ENCODE peak calls at places on chromosomes 3 and 15, in seven cellular contexts. A is CD8-positive, alpha-beta T cell; M is HepG2; L is sciatic nerve; Y is stimulated activated naive CD8-positive, alpha-beta T cell treated with anti-CD3 and anti-CD28 coated beads, Interleukin-15, Interleukin-2, amounts not matched to agents 100 U/mL and 50 U/mL, for 24 hours; U is PC-3; S is mucosa of descending colon. R is an unnamed sample.

GRCh38 chr15:57591237-57591821 is 375 bp upstream of the MYZAP start:
- ATAC-seq in U (peak; percentile 60), S (peak; percentile 17), Y (peak; percentile 44), A (no peak), M (no peak), L (no peak), R (peak; percentile 35)

GRCh38 chr15:74212494-74212893 is 9.9 kb upstream of the STRA6 start:
- ATAC-seq in U (no peak), L (no peak), S (no peak), M (no peak), A (no peak), Y (no peak), R (no peak)

GRCh38 chr15:62469874-62470688 is 305.0 kb upstream of the C2CD4B start:
- ATAC-seq in M (no peak), U (no peak), S (peak; percentile 7), L (peak; percentile 54), A (no peak), Y (no peak), R (no peak)

GRCh38 chr3:10495003-10495402 is 10.4 kb downstream of the ATP2B2 start:
- ATAC-seq in L (no peak), U (peak; percentile 51), A (no peak), S (peak; percentile 51), M (peak; percentile 57), Y (no peak), R (no peak)

GRCh38 chr3:39090922-39091321 is 16.5 kb downstream of the GORASP1 start:
- ATAC-seq in M (no peak), S (no peak), Y (peak; percentile 87), U (no peak), A (no peak), L (no peak), R (peak; percentile 43)

GRCh38 chr3:179526989-179527391 is 35.7 kb upstream of the ACTL6A start:
- ATAC-seq in U (peak; percentile 87), L (peak; percentile 94), A (no peak), M (no peak), S (peak; percentile 60), Y (no peak), R (no peak)

GRCh38 chr3:169117264-169117663 is 546.2 kb downstream of the MECOM start:
- ATAC-seq in Y (no peak), A (no peak), S (peak; percentile 18), L (no peak), U (no peak), M (no peak), R (no peak)

GRCh38 chr3:29140706-29141105 is 140.2 kb upstream of the RBMS3 start:
- ATAC-seq in M (no peak), Y (peak; percentile 30), U (no peak), A (no peak), S (no peak), L (peak; percentile 85), R (no peak)

GRCh38 chr3:43477600-43477999 is 144.2 kb downstream of the ANO10 start:
- ATAC-seq in A (peak; percentile 97), Y (peak; percentile 92), S (peak; percentile 79), M (no peak), U (no peak), L (peak; percentile 24), R (peak; percentile 99)

GRCh38 chr3:37770938-37771918 is 90.5 kb upstream of the CTDSPL start:
- ATAC-seq in M (peak; percentile 71), L (peak; percentile 76), Y (no peak), S (no peak), U (no peak), A (no peak), R (no peak)

GRCh38 chr15:100922192-100923040 is 3.3 kb downstream of the LRRK1 start:
- ATAC-seq in S (no peak), A (no peak), L (no peak), U (no peak), Y (no peak), M (no peak), R (no peak)

GRCh38 chr15:74763416-74763815 is 14.8 kb downstream of the CYP1A2 start:
- ATAC-seq in M (no peak), A (no peak), Y (no peak), U (no peak), L (no peak), S (peak; percentile 32), R (no peak)

GRCh38 chr3:31188112-31188511 is 293.7 kb upstream of the GADL1 start:
- ATAC-seq in U (no peak), Y (no peak), S (no peak), M (no peak), L (peak; percentile 69), A (no peak), R (no peak)

GRCh38 chr15:89433686-89434085 is 62.7 kb downstream of the RHCG start:
- ATAC-seq in S (no peak), A (no peak), M (no peak), U (no peak), Y (no peak), L (no peak), R (no peak)

GRCh38 chr15:91942676-91943417 is 89.3 kb downstream of the SLCO3A1 start:
- ATAC-seq in U (no peak), S (peak; percentile 83), A (peak; percentile 71), M (peak; percentile 74), Y (peak; percentile 44), L (peak; percentile 97), R (peak; percentile 73)

GRCh38 chr3:5017953-5018531 is 38.8 kb downstream of the BHLHE40 start:
- ATAC-seq in M (peak; percentile 56), L (peak; percentile 94), Y (no peak), U (peak; percentile 25), S (peak; percentile 68), A (no peak), R (no peak)

GRCh38 chr3:173529062-173529711 is 131.6 kb downstream of the NLGN1 start:
- ATAC-seq in Y (no peak), S (peak; percentile 74), M (peak; percentile 100), L (no peak), U (peak; percentile 89), A (no peak), R (no peak)

GRCh38 chr3:168620854-168621253 is 525.1 kb upstream of the GOLIM4 start:
- ATAC-seq in L (no peak), A (no peak), Y (no peak), M (peak; percentile 100), U (peak; percentile 69), S (peak; percentile 46), R (no peak)

GRCh38 chr15:90957105-90957790 is 2.6 kb downstream of the RCCD1 start:
- ATAC-seq in L (no peak), U (peak; percentile 16), Y (no peak), M (no peak), A (no peak), S (peak; percentile 21), R (no peak)

GRCh38 chr3:130341882-130342281 is 3.6 kb upstream of the COL6A5 start:
- ATAC-seq in M (no peak), U (no peak), S (no peak), Y (no peak), A (no peak), L (no peak), R (peak; percentile 34)

GRCh38 chr3:171835116-171835515 is 8.0 kb upstream of the TMEM212 start:
- ATAC-seq in U (no peak), M (no peak), L (no peak), A (no peak), Y (no peak), S (no peak), R (no peak)

GRCh38 chr3:50167069-50167781 is 12.1 kb downstream of the SEMA3F start:
- ATAC-seq in M (peak; percentile 52), Y (no peak), U (peak; percentile 12), L (no peak), A (no peak), S (peak; percentile 75), R (no peak)

GRCh38 chr3:138124188-138124587 is 8.0 kb downstream of the A4GNT start:
- ATAC-seq in S (no peak), Y (no peak), L (no peak), A (no peak), U (no peak), M (no peak), R (no peak)

GRCh38 chr15:51908312-51908711 is 63.3 kb downstream of the LEO1 start:
- ATAC-seq in M (no peak), A (no peak), S (no peak), Y (no peak), L (no peak), U (no peak), R (no peak)

GRCh38 chr15:70096215-70096974 is 1.3 kb downstream of the TLE3 start:
- ATAC-seq in U (no peak), A (peak; percentile 3), M (no peak), Y (peak; percentile 5), L (no peak), S (no peak), R (peak; percentile 2)

GRCh38 chr3:125098929-125099328 is 43.1 kb upstream of the HEG1 start:
- ATAC-seq in A (no peak), U (no peak), S (no peak), Y (no peak), M (no peak), L (no peak), R (no peak)

R was measured in activated T-helper 17 cell treated with anti-CD3 and anti-CD28 coated beads, Interleukin-2, amount 50 U/mL, for 72 hours.